ENCODE peak calls at places on chromosome 7, in four cellular contexts. G is heart right ventricle, Q is IMR-90, V is PC-9. K is an unnamed sample.

GRCh38 chr7:138886501-138886917 is 88.5 kb upstream of the ATP6V0A4 start:
- DNase-seq in G (no peak), Q (peak; percentile 73), V (peak; percentile 56), K (peak; percentile 85)

GRCh38 chr7:156017431-156017830 is 205.2 kb upstream of the SHH start:
- DNase-seq in G (no peak), Q (no peak), V (no peak), K (no peak)

GRCh38 chr7:79862447-79862846 is 272.2 kb upstream of the GNAI1 start:
- DNase-seq in G (no peak), Q (no peak), V (no peak), K (no peak)

GRCh38 chr7:105015631-105015965 is 1.6 kb downstream of the KMT2E start:
- DNase-seq in G (no peak), Q (peak; percentile 41), V (no peak), K (peak; percentile 39)

GRCh38 chr7:98878365-98879197 is at the start of gene TRRAP:
- DNase-seq in G (peak; percentile 78), Q (peak; percentile 62), V (no peak), K (peak; percentile 72)

GRCh38 chr7:33854178-33854577 is 51.2 kb upstream of the BMPER start:
- DNase-seq in G (no peak), Q (peak; percentile 73), V (no peak), K (peak; percentile 44)

GRCh38 chr7:148382585-148382984 is 208.0 kb upstream of the C7orf33 start:
- DNase-seq in G (no peak), Q (no peak), V (no peak), K (no peak)

GRCh38 chr7:400901-401485 is 111.0 kb downstream of the FOXL3 start:
- DNase-seq in G (no peak), Q (no peak), V (no peak), K (no peak)

GRCh38 chr7:116030626-116031276 is at the start of gene TFEC:
- DNase-seq in G (no peak), Q (peak; percentile 12), V (no peak), K (peak; percentile 63)

GRCh38 chr7:21902240-21902639 is 43.5 kb downstream of the CDCA7L start:
- DNase-seq in G (no peak), Q (peak; percentile 54), V (peak; percentile 67), K (peak; percentile 34)

GRCh38 chr7:149690688-149691446 is 82.5 kb downstream of the ZNF467 start:
- DNase-seq in G (peak; percentile 20), Q (peak; percentile 71), V (peak; percentile 95), K (peak; percentile 76)
- H3K4me3 ChIP-seq in G (no peak overlapping the region), Q (no peak overlapping the region), V (peak overlapping the region; percentile 59), K (no peak overlapping the region)

DNA sequence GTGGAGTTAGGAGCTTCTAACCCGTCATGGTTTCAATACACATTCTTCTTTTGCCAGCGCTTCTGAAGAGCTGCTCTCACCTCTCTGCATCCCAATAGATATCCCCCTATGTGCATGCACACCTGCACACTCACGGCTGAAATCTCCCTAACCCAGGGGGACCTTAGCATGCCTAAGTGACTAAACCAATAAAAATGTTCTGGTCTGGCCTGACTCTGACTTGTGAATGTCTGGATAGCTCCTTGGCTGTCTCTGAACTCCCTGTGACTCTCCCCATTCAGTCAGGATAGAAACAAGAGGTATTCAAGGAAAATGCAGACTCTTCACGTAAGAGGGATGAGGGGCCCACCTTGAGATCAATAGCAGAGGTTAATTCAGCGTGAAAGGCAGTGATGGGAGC is 22.4 kb downstream of the PRSS2 start:
- DNase-seq in G (no peak), Q (no peak), V (peak; percentile 77), K (no peak)
- H3K4me3 ChIP-seq in G (no peak overlapping the region), Q (no peak overlapping the region), V (no peak overlapping the region), K (no peak overlapping the region)

GRCh38 chr7:44145419-44145968 is 4.4 kb upstream of the MYL7 start:
- DNase-seq in G (no peak), Q (no peak), V (no peak), K (no peak)
- H3K4me3 ChIP-seq in G (peak overlapping the region; percentile 35), Q (peak overlapping the region; percentile 43), V (no peak overlapping the region), K (peak overlapping the region; percentile 42)

GRCh38 chr7:69374036-69374420 is 224.2 kb upstream of the AUTS2 start:
- DNase-seq in G (no peak), Q (no peak), V (no peak), K (no peak)

GRCh38 chr7:69367785-69368184 is 230.5 kb upstream of the AUTS2 start:
- DNase-seq in G (no peak), Q (no peak), V (peak; percentile 51), K (no peak)

DNA sequence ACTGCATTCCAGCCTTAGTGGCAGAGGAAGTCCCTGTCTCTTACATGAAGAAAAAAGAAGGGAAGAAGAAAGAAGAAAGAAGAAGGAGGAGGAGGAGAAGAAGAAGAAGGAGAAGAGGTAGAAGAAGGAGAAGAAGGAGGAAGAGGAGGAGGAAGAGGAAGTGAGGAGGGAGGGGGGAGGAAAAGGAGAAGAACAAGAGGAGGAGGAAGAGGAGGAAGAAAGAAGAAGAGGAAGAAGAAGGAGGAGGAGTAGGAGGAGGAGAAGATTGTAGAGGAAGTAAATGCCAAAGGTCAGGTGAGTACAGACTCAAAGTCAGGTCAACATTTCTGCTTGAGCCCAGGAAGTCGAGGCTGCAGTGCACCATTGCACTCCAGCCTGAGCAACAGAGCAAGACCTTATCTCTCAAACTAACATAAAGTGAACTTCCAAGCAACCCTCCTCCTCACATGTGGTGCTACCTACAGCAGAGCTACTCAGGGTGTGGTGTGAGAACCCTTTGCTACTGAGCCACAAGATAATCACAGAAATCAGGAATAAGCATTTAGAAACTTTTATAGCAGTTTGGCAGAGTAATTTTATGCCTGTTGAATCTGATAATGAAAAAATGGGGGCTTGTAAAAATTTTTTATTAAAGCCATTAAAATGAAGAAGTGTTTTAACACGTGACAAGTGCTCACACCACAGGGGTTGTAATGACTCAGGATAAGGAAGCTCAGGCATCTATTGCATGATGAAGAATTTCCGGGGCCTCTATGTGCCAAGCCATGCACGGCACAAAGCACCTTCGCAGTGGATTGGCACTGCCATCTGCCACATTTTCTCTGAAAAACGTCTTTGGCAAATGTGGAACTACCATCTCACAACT is 224.9 kb upstream of the AUTS2 start:
- DNase-seq in G (no peak), Q (no peak), V (peak; percentile 43), K (no peak)
- H3K4me3 ChIP-seq in G (no peak overlapping the region), Q (no peak overlapping the region), V (no peak overlapping the region), K (no peak overlapping the region)

GRCh38 chr7:27143022-27143949 is at the start of gene HOXA5:
- DNase-seq in G (no peak), Q (peak; percentile 100), V (no peak), K (peak; percentile 84)
- H3K4me3 ChIP-seq in G (peak within 1 kb of the TSS; percentile 29), Q (peak within 1 kb of the TSS; percentile 93), V (no peak within 1 kb of the TSS), K (peak within 1 kb of the TSS; percentile 48)

DNA sequence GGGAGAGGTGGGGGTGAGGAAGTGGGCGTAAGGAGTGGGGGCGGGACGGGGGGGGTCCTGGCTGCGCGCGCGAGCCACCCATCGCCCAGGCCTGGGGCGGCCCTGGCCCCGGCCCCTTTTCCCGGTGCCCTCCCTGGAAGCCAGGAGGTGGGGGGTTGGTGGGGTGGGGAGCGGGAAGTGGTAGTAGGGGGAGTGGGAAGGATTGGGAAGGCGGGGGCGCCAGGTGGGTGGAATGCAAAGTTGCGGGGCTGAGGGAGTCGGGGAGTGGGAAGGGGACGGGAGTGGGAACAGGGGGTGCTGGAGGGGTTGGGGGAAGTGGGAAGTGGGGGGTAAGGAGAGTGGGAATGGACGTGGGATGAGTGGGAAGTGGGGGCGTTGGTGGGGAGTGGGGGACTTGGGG is 369 bp upstream of the MMD2 start:
- DNase-seq in G (no peak), Q (no peak), V (no peak), K (no peak)
- H3K4me3 ChIP-seq in G (no peak overlapping the region), Q (no peak overlapping the region), V (no peak overlapping the region), K (no peak overlapping the region)

GRCh38 chr7:12570529-12571461 is at the start of gene SCIN:
- DNase-seq in G (peak; percentile 19), Q (no peak), V (no peak), K (peak; percentile 10)
- H3K4me3 ChIP-seq in G (peak within 1 kb of the TSS; percentile 7), Q (peak within 1 kb of the TSS; percentile 33), V (peak within 1 kb of the TSS; percentile 60), K (peak within 1 kb of the TSS; percentile 41)

GRCh38 chr7:27119412-27119911 is 11.1 kb downstream of the HOXA4 start:
- DNase-seq in G (no peak), Q (peak; percentile 26), V (no peak), K (no peak)
- H3K4me3 ChIP-seq in G (no peak overlapping the region), Q (no peak overlapping the region), V (no peak overlapping the region), K (no peak overlapping the region)

K was measured in fibroblast of pulmonary artery.